ENCODE peak calls at places on chromosomes 7 and 10, in ten cellular contexts. H is stomach, C is transverse colon, Q is esophagus squamous epithelium, U is HepG2, Y is ovary, L is Peyer's patch, M is suprapubic skin, N is right lobe of liver, J is NB4. F is an unnamed sample.

GRCh38 chr7:8261711-8262695 is at the start of gene ICA1:
- DNase-seq in Y (peak), M (peak), Q (no peak), H (peak), N (peak), L (no peak), U (no peak), J (peak), C (peak), F (peak)

GRCh38 chr10:82811621-82812020 is 936.6 kb downstream of the NRG3 start:
- DNase-seq in U (no peak), C (no peak), Y (no peak), H (no peak), N (no peak), J (peak), M (no peak), L (no peak), Q (no peak), F (no peak)

GRCh38 chr7:137852108-137852507 is 5.3 kb upstream of the DGKI start:
- DNase-seq in L (no peak), H (no peak), J (no peak), Y (no peak), U (no peak), N (no peak), Q (no peak), M (no peak), C (no peak), F (no peak)

GRCh38 chr10:125607689-125608290 is 75.2 kb downstream of the TEX36 start:
- DNase-seq in U (no peak), Q (no peak), L (no peak), Y (no peak), C (no peak), J (no peak), H (no peak), M (no peak), N (no peak), F (no peak)

GRCh38 chr10:117656385-117657367 is 114.1 kb downstream of the EMX2 start:
- DNase-seq in H (no peak), M (no peak), C (no peak), U (no peak), Q (no peak), L (no peak), J (no peak), Y (no peak), N (no peak), F (no peak)

GRCh38 chr10:72104472-72105097 is 16.2 kb upstream of the SPOCK2 start:
- DNase-seq in U (no peak), Y (no peak), Q (no peak), L (no peak), N (no peak), H (no peak), C (no peak), M (no peak), J (no peak), F (no peak)

GRCh38 chr7:2248984-2249694 is 7.1 kb downstream of the NUDT1 start:
- DNase-seq in L (peak), J (peak), Y (peak), C (peak), M (no peak), U (no peak), N (no peak), Q (no peak), H (no peak), F (no peak)

GRCh38 chr10:131206136-131206995 is 105.2 kb downstream of the TCERG1L start:
- DNase-seq in H (peak), M (peak), L (no peak), N (no peak), Q (no peak), C (no peak), J (no peak), U (no peak), Y (no peak), F (peak)

GRCh38 chr10:69961864-69962745 is 90.5 kb upstream of the MACROH2A2 start:
- DNase-seq in M (no peak), H (no peak), C (no peak), N (no peak), Y (no peak), L (peak), J (no peak), U (no peak), Q (no peak), F (peak)

GRCh38 chr10:63887600-63888396 is 366.6 kb downstream of the REEP3 start:
- DNase-seq in Y (no peak), C (no peak), Q (no peak), H (no peak), L (no peak), U (no peak), J (no peak), M (no peak), N (no peak), F (no peak)

GRCh38 chr10:6267941-6268340 is 65.2 kb downstream of the PFKFB3 start:
- DNase-seq in Q (no peak), J (no peak), U (no peak), H (peak), C (no peak), Y (no peak), N (no peak), M (no peak), L (no peak), F (no peak)

GRCh38 chr10:50295367-50295766 is 44.1 kb upstream of the ASAH2 start:
- DNase-seq in J (no peak), L (no peak), H (no peak), C (no peak), Y (no peak), U (no peak), M (no peak), Q (no peak), N (no peak), F (no peak)

GRCh38 chr7:99143853-99144672 is at the start of gene SMURF1:
- DNase-seq in H (peak), M (peak), Y (peak), C (peak), J (peak), N (peak), Q (no peak), L (peak), U (peak), F (peak)

GRCh38 chr10:103690281-103690680 is 165.1 kb downstream of the SH3PXD2A start:
- DNase-seq in U (no peak), Q (no peak), Y (no peak), L (no peak), M (no peak), C (no peak), J (no peak), H (no peak), N (no peak), F (no peak)

GRCh38 chr10:31929260-31929985 is 792 bp upstream of the ARHGAP12 start:
- DNase-seq in Q (no peak), N (peak), M (peak), H (peak), U (peak), Y (peak), J (peak), L (peak), C (peak), F (peak)

GRCh38 chr10:88457680-88458079 is 125.4 kb downstream of the RNLS start:
- DNase-seq in Y (no peak), H (no peak), C (no peak), M (no peak), J (no peak), L (no peak), N (no peak), U (no peak), Q (no peak), F (no peak)

GRCh38 chr7:35454575-35455385 is 200.9 kb upstream of the TBX20 start:
- DNase-seq in L (no peak), Y (no peak), C (no peak), J (no peak), M (no peak), Q (no peak), H (no peak), U (no peak), N (no peak), F (no peak)

GRCh38 chr7:106337754-106338153 is 53.0 kb upstream of the NAMPT start:
- DNase-seq in Q (no peak), J (no peak), N (no peak), C (no peak), H (no peak), M (no peak), Y (no peak), L (no peak), U (no peak), F (no peak)

GRCh38 chr7:106484562-106484961 is 176.4 kb downstream of the CCDC71L start:
- DNase-seq in J (peak), H (peak), N (no peak), Y (no peak), L (no peak), Q (no peak), U (no peak), M (no peak), C (no peak), F (peak)

GRCh38 chr10:35396560-35397434 is 60.5 kb downstream of the CCNY start:
- DNase-seq in H (no peak), L (no peak), N (no peak), Q (no peak), Y (no peak), U (peak), J (no peak), M (no peak), C (no peak), F (no peak)

GRCh38 chr7:131183611-131184119 is 144.0 kb upstream of the MKLN1 start:
- DNase-seq in Q (no peak), Y (no peak), M (no peak), U (no peak), H (no peak), L (peak), J (no peak), C (peak), N (no peak), F (no peak)

GRCh38 chr10:21727452-21728168 is 193.6 kb downstream of the MLLT10 start:
- DNase-seq in H (peak), L (no peak), J (no peak), Q (no peak), M (no peak), N (no peak), U (peak), Y (no peak), C (peak), F (no peak)

GRCh38 chr10:51001587-51001986 is 72.7 kb upstream of the PRKG1 start:
- DNase-seq in J (peak), U (no peak), C (no peak), L (no peak), N (no peak), Y (no peak), H (no peak), Q (no peak), M (no peak), F (no peak)

GRCh38 chr7:83162402-83163256 is at the start of gene PCLO:
- DNase-seq in U (peak), H (peak), J (no peak), C (peak), Q (no peak), M (peak), N (peak), L (peak), Y (peak), F (peak)

GRCh38 chr7:44971991-44972441 is 6.8 kb downstream of the MYO1G start:
- DNase-seq in J (no peak), M (no peak), U (peak), C (no peak), Q (no peak), N (no peak), L (no peak), Y (no peak), H (no peak), F (no peak)
- TF ChIP-seq POLR2A in J (peak), M (no peak), U (no peak), C (no peak), Q (no peak), N (no peak), L (no peak), Y (no peak), H (no peak), F (no peak)

GRCh38 chr10:97292097-97292861 is at the start of gene ARHGAP19:
- DNase-seq in U (peak), M (peak), H (peak), L (peak), J (peak), Y (peak), Q (peak), C (peak), N (peak), F (peak)
- TF ChIP-seq POLR2A in U (peak), M (no peak), H (no peak), L (peak), J (peak), Y (peak), Q (peak), C (peak), N (peak), F (no peak)

GRCh38 chr7:74267756-74268565 is 13.8 kb upstream of the RFC2 start:
- DNase-seq in M (no peak), Y (no peak), C (no peak), Q (no peak), L (no peak), J (no peak), N (no peak), U (no peak), H (no peak), F (no peak)

GRCh38 chr7:74269757-74270277 is 15.6 kb upstream of the RFC2 start:
- DNase-seq in M (no peak), H (peak), U (peak), C (peak), L (peak), J (peak), N (no peak), Y (peak), Q (no peak), F (peak)

GRCh38 chr7:74275401-74275881 is 13.8 kb upstream of the CLIP2 start:
- DNase-seq in N (no peak), C (no peak), Y (no peak), J (peak), M (no peak), U (no peak), L (no peak), H (no peak), Q (no peak), F (no peak)

GRCh38 chr7:74271742-74272141 is 17.5 kb upstream of the CLIP2 start:
- DNase-seq in H (no peak), Q (no peak), U (no peak), M (no peak), J (peak), N (no peak), C (no peak), Y (no peak), L (no peak), F (no peak)

DNA sequence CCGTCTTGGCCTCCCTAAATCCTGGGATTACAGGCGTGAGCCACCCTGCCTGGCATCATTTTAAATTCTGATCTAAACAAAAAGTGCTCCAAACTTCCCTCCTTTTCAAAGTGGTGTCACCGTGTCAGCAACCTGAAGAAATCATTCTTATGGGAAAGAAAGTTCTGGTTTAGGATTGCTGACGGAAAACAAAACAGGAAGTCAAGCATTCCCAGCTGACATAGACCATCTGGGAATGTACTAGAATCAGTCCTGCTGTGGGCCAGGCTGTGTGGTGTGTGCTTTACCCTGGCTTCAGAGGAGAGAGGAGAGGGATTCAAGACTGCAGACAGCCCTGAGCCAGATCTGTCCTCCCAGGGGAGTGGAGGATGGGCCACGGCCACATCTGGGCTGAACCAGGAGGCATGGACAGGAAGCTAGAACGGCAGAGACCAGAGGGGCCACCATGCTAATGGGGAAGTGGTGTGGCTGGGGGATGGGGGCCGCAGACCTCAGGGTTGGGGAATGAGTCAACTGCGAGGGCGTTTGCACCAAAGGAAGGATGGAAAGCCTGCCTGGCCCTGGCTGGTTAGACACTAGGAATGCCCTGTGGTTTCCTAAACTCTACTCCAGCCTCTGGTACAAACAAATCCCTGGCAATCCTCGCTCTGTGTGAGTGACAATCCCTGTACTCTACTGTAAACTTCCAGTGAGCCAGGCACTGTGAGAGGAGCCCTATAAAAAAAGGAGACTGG is 16.7 kb upstream of the CLIP2 start:
- DNase-seq in H (peak), M (peak), J (peak), Y (peak), Q (peak), N (peak), U (no peak), L (peak), C (peak), F (peak)
- TF ChIP-seq POLR2A in H (no peak), M (no peak), J (no peak), Y (no peak), Q (no peak), N (peak), U (no peak), L (no peak), C (no peak), F (no peak)

GRCh38 chr7:94374231-94374630 is 20.5 kb upstream of the COL1A2 start:
- DNase-seq in M (peak), N (no peak), L (no peak), J (no peak), U (no peak), Q (no peak), H (peak), C (peak), Y (peak), F (peak)
- TF ChIP-seq POLR2A in M (no peak), N (no peak), L (no peak), J (no peak), U (no peak), Q (no peak), H (no peak), C (peak), Y (no peak), F (no peak)

DNA sequence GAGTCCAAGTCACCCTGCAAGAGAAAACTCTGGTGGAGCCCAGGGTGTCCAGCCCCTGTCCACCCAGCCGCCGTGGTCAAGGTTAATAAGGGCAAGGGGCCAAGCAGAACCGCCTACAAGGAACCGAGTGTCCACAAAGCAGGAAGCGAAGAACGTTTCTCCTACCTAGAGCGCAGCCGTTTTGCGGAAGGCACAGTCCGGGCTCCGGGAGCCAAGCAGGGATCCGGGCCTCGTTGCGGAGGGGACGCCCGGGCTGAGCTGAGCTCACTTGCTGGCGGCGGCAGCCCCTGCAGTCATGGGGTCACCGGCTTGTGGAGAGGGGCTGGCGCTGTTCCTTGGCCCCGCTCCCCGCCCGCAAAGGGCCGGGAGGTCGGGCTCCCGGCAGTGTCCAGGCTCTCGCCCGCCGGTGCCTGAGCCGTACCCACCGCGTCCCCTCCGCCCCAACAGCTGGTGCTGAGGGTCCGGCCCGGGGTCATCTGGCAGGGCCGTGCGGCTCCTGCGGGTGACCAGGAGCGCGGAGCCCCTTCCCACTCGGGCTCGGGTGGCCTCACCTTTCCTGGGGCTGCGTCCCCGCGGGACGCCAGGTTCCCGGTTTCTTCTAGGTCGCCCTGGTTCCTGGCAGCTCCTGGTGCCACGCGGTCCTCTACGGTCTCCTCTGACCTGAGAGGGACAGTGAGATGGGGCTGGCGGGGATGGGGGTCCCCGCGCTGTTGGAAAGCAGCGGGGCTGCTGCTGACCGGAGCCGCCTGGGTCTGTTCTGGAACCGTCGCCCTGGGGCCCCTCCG is 14.0 kb upstream of the ZNF273 start:
- DNase-seq in N (no peak), C (peak), L (no peak), H (peak), J (peak), Y (peak), Q (no peak), U (no peak), M (peak), F (peak)
- TF ChIP-seq POLR2A in N (no peak), C (no peak), L (no peak), H (no peak), J (no peak), Y (no peak), Q (no peak), U (no peak), M (no peak), F (no peak)